ENCODE peak calls at places on chromosomes 11 and 22, in seven cellular contexts. One of them, this sample, is unnamed.

GRCh38 chr22:29080061-29080975 is 7.5 kb downstream of the KREMEN1 start:
- DNase-seq in endothelial cell of umbilical vein: no peak
- DNase-seq in fibroblast of lung: no peak
- DNase-seq in GM10248: no peak
- DNase-seq in RCC 7860: no peak
- DNase-seq in neural crest cell: no peak
- DNase-seq in A172: no peak
- DNase-seq in this sample: no peak

GRCh38 chr11:14059491-14059890 is 97.0 kb downstream of the SPON1 start:
- DNase-seq in RCC 7860: no peak
- DNase-seq in neural crest cell: no peak
- DNase-seq in endothelial cell of umbilical vein: no peak
- DNase-seq in fibroblast of lung: no peak
- DNase-seq in A172: no peak
- DNase-seq in GM10248: no peak
- DNase-seq in this sample: peak; percentile 21

GRCh38 chr11:43072096-43072495 is 239.7 kb upstream of the API5 start:
- DNase-seq in fibroblast of lung: no peak
- DNase-seq in neural crest cell: no peak
- DNase-seq in endothelial cell of umbilical vein: no peak
- DNase-seq in A172: no peak
- DNase-seq in GM10248: no peak
- DNase-seq in RCC 7860: no peak
- DNase-seq in this sample: no peak

GRCh38 chr11:129410561-129410960 is 34.9 kb downstream of the BARX2 start:
- DNase-seq in endothelial cell of umbilical vein: no peak
- DNase-seq in fibroblast of lung: no peak
- DNase-seq in neural crest cell: no peak
- DNase-seq in GM10248: no peak
- DNase-seq in A172: no peak
- DNase-seq in RCC 7860: no peak
- DNase-seq in this sample: no peak

GRCh38 chr22:39266398-39267030 is 21.7 kb upstream of the PDGFB start:
- DNase-seq in endothelial cell of umbilical vein: no peak
- DNase-seq in RCC 7860: no peak
- DNase-seq in A172: no peak
- DNase-seq in GM10248: peak; percentile 85
- DNase-seq in neural crest cell: no peak
- DNase-seq in fibroblast of lung: peak; percentile 33
- DNase-seq in this sample: no peak

GRCh38 chr22:43925433-43926348 is 2.1 kb downstream of the PNPLA3 start:
- DNase-seq in RCC 7860: no peak
- DNase-seq in neural crest cell: no peak
- DNase-seq in endothelial cell of umbilical vein: no peak
- DNase-seq in GM10248: no peak
- DNase-seq in fibroblast of lung: peak; percentile 25
- DNase-seq in A172: peak; percentile 12
- DNase-seq in this sample: peak; percentile 53

GRCh38 chr11:17822021-17822781 is 87.6 kb downstream of the KCNC1 start:
- DNase-seq in endothelial cell of umbilical vein: peak; percentile 40
- DNase-seq in fibroblast of lung: peak; percentile 62
- DNase-seq in RCC 7860: no peak
- DNase-seq in GM10248: no peak
- DNase-seq in A172: no peak
- DNase-seq in neural crest cell: no peak
- DNase-seq in this sample: no peak

GRCh38 chr11:84106560-84106959 is 820.4 kb upstream of the CCDC90B start:
- DNase-seq in A172: no peak
- DNase-seq in RCC 7860: no peak
- DNase-seq in neural crest cell: no peak
- DNase-seq in fibroblast of lung: no peak
- DNase-seq in GM10248: no peak
- DNase-seq in endothelial cell of umbilical vein: no peak
- DNase-seq in this sample: no peak